ENCODE peak calls at places on chromosomes 12 and 14, in five cellular contexts. O, F, K, A and Y are unnamed samples.
A peak's percentile ranks its signal among the peaks of the same experiment; 100 is the strongest.

GRCh38 chr12:20653871-20654270 is 41.3 kb upstream of the SLCO1C1 start:
- DNase-seq in O (no peak), F (no peak), K (no peak), A (no peak), Y (peak; percentile 34)

GRCh38 chr12:100953677-100954076 is 159.1 kb downstream of the ANO4 start:
- DNase-seq in O (no peak), F (no peak), K (no peak), A (no peak), Y (no peak)

GRCh38 chr12:77521458-77522115 is 309.1 kb upstream of the NAV3 start:
- DNase-seq in O (no peak), F (no peak), K (no peak), A (no peak), Y (peak; percentile 76)

GRCh38 chr12:68793436-68793835 is 14.5 kb upstream of the MDM2 start:
- DNase-seq in O (no peak), F (no peak), K (no peak), A (no peak), Y (no peak)

GRCh38 chr12:3600951-3601350 is 109.9 kb downstream of the PRMT8 start:
- DNase-seq in O (no peak), F (no peak), K (no peak), A (no peak), Y (no peak)

GRCh38 chr14:36818212-36818611 is 156.6 kb downstream of the PAX9 start:
- DNase-seq in O (no peak), F (no peak), K (no peak), A (no peak), Y (no peak)

GRCh38 chr14:52422650-52423356 is 108.7 kb downstream of the PTGER2 start:
- DNase-seq in O (no peak), F (no peak), K (no peak), A (no peak), Y (peak; percentile 34)

GRCh38 chr12:71415336-71416231 is 24.0 kb upstream of the LGR5 start:
- DNase-seq in O (peak; percentile 43), F (no peak), K (no peak), A (peak; percentile 11), Y (peak; percentile 66)

GRCh38 chr12:104627231-104627974 is 170.7 kb downstream of the CHST11 start:
- DNase-seq in O (no peak), F (no peak), K (no peak), A (no peak), Y (no peak)

GRCh38 chr14:64951724-64952123 is 9.2 kb upstream of the GPX2 start:
- DNase-seq in O (no peak), F (no peak), K (peak; percentile 46), A (no peak), Y (no peak)

DNA sequence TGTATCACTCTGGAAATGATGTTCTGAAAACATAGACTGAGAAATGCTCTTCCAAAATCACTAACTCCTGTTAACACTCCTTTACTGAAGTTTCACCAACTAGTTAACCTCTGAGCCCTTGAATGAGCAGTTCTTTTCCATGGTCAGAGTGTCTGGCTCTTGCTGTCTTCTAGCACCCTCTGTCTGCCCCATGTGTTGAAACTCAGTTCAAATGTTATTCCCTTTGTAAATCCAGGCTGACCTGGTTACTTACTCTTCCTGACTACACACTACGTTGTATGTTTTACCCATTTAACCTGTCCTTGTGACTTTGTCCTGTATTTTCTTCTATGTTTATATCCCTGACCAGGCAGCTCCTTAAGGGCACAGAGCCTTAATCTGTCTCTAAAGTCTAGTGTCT is 388.9 kb upstream of the RPL10L start:
- DNase-seq in O (peak; percentile 16), F (no peak), K (no peak), A (no peak), Y (peak; percentile 0)
- TF ChIP-seq CTCF in O (no peak), F (peak; percentile 23), K (no peak), A (no peak), Y (no peak)

GRCh38 chr12:66905201-66905600 is 226.3 kb upstream of the GRIP1 start:
- DNase-seq in O (no peak), F (no peak), K (no peak), A (no peak), Y (no peak)

GRCh38 chr12:66901136-66901932 is 222.5 kb upstream of the GRIP1 start:
- DNase-seq in O (no peak), F (no peak), K (no peak), A (no peak), Y (no peak)

GRCh38 chr12:66900616-66901015 is 221.7 kb upstream of the GRIP1 start:
- DNase-seq in O (no peak), F (no peak), K (no peak), A (no peak), Y (no peak)

GRCh38 chr12:66902020-66902419 is 223.1 kb upstream of the GRIP1 start:
- DNase-seq in O (no peak), F (no peak), K (no peak), A (no peak), Y (no peak)

DNA sequence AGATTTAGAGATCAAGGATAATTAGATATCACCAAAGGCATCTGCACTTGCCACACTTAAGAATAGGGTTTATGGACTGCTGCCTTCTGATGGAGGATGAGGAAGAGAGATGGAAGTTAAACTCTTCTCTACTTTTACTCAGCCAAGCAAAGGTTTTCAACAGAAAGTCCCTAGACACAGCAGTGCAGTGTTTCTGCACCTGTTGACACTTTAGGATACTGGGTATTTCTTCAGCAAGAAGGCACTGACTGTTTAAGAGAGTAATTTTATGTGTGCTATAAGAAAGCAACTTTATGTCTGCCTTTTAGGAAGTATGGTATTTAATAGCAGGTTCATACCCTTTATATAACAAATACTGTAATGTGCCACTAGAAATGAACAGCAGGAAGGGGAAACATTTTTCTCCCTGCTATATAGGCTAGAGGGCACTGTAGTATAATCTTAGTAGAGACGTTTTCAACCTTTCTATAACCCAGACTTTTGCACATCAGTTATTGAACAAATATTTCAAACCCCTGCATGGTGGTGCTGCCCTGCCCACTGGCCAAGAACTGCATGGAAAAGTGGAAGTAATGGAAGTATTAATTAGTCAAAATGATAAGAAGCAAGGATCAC is 225.0 kb upstream of the GRIP1 start:
- DNase-seq in O (no peak), F (no peak), K (no peak), A (no peak), Y (no peak)
- TF ChIP-seq CTCF in O (no peak), F (no peak), K (no peak), A (no peak), Y (no peak)

DNA sequence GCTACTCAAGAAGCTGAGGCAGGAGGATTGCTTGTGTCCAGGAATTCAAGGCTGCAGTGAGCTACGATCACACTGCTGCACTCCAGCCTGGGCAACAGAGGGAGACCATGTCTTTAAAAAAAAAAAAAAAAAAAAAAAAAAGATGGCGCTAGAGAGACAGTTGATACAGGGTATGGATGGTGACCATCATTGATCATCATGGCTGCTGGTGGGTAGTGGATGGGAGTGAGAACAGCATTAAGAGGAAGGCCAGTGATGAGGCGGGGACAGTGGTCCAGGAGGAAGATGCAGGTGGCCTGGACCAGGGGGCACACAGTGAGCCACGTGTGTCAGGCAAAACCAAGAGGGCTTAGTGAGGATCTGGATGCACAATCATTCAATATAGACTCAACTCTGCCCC is 26.8 kb upstream of the MAP1LC3B2 start:
- DNase-seq in O (no peak), F (no peak), K (no peak), A (no peak), Y (no peak)
- TF ChIP-seq CTCF in O (no peak), F (no peak), K (no peak), A (no peak), Y (no peak)

GRCh38 chr12:126617312-126617711 is 1552.1 kb downstream of the AACS start:
- DNase-seq in O (no peak), F (no peak), K (no peak), A (no peak), Y (peak; percentile 10)
- TF ChIP-seq CTCF in O (no peak), F (peak; percentile 34), K (peak; percentile 43), A (no peak), Y (peak; percentile 35)

DNA sequence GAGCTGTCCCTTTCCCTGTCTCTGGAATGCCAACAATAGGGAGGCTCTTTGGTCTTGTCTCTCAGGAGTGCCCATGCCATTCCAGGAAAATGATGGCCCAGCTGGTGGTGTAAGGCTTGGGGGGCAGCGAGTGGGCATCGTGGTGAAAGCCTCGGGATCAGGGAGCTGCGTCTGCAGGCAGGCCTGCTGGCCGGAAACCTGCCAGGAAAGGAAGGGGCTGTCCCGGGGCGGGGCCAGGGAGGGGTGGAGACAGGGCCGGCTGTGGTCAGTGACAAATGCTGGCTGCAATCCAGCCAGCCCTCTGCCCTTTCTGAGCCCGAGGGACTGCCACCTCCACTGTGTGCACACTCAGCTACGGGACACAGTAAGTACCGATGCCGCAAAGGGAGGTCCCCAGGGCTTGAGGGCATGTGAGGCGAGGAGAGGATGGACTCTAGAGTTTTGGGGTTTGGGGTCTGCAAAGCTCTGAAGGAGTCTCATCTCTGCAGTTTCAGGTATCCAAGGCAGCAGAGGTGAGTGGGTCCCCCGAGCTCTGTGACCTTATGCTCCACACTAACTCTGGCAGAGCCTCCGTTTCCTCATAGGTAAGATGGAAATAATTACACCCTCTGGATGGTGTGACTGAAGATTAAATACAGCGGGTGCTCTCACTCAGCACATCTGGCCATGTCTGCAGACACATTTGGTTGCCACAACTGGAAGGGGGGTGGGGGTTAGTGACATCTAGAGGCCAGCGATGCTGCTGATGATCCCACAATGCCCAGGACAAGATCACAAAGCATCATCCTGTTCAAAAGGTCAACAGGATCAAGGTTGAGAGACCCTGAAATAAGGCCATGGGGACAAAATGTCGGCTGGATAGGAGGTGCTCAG is at the start of gene SERPINA5:
- DNase-seq in O (peak; percentile 5), F (peak; percentile 92), K (peak; percentile 32), A (no peak), Y (peak; percentile 55)
- TF ChIP-seq CTCF in O (no peak), F (no peak), K (no peak), A (no peak), Y (no peak)

GRCh38 chr12:121626087-121626852 is at the start of gene ORAI1:
- DNase-seq in O (peak; percentile 99), F (peak; percentile 97), K (peak; percentile 96), A (peak; percentile 98), Y (peak; percentile 88)
- TF ChIP-seq CTCF in O (no peak), F (no peak), K (no peak), A (peak; percentile 19), Y (no peak)

GRCh38 chr12:5561057-5561456 is 129.1 kb downstream of the NTF3 start:
- DNase-seq in O (no peak), F (no peak), K (no peak), A (no peak), Y (no peak)

GRCh38 chr12:5557906-5558305 is 126.0 kb downstream of the NTF3 start:
- DNase-seq in O (no peak), F (no peak), K (no peak), A (no peak), Y (no peak)

GRCh38 chr12:5561843-5562242 is 129.9 kb downstream of the NTF3 start:
- DNase-seq in O (no peak), F (no peak), K (no peak), A (no peak), Y (no peak)

GRCh38 chr12:5562581-5562980 is 130.7 kb downstream of the NTF3 start:
- DNase-seq in O (no peak), F (no peak), K (no peak), A (no peak), Y (no peak)

GRCh38 chr12:5560242-5560641 is 128.3 kb downstream of the NTF3 start:
- DNase-seq in O (no peak), F (no peak), K (no peak), A (no peak), Y (no peak)
- TF ChIP-seq CTCF in O (no peak), F (no peak), K (no peak), A (no peak), Y (no peak)

GRCh38 chr12:95918194-95918993 is 24.0 kb downstream of the CCDC38 start:
- DNase-seq in O (peak; percentile 41), F (peak; percentile 57), K (peak; percentile 27), A (peak; percentile 15), Y (peak; percentile 56)
- TF ChIP-seq CTCF in O (peak; percentile 81), F (peak; percentile 89), K (peak; percentile 70), A (peak; percentile 72), Y (peak; percentile 94)